ENCODE peak calls at places on chromosome 19, in seven cellular contexts. L, P, H, C, X, V and Q are unnamed samples.

GRCh38 chr19:19661675-19662251 is 1.7 kb downstream of the ATP13A1 start:
- DNase-seq in L (peak), P (no peak), H (no peak), C (no peak), X (peak), V (no peak), Q (no peak)

GRCh38 chr19:49217382-49217781 is 59.8 kb downstream of the TRPM4 start:
- DNase-seq in L (no peak), P (peak), H (no peak), C (no peak), X (no peak), V (no peak), Q (no peak)

GRCh38 chr19:18852634-18853033 is 20.9 kb downstream of the UPF1 start:
- DNase-seq in L (no peak), P (peak), H (no peak), C (no peak), X (no peak), V (no peak), Q (no peak)

GRCh38 chr19:12763100-12763499 is 11.5 kb downstream of the BEST2 start:
- DNase-seq in L (no peak), P (no peak), H (no peak), C (no peak), X (no peak), V (no peak), Q (no peak)

GRCh38 chr19:40771101-40771539 is 4.2 kb upstream of the MIA start:
- DNase-seq in L (no peak), P (no peak), H (no peak), C (no peak), X (peak), V (no peak), Q (no peak)

GRCh38 chr19:51771369-51771768 is 10.4 kb downstream of the FPR2 start:
- DNase-seq in L (no peak), P (no peak), H (no peak), C (no peak), X (no peak), V (no peak), Q (no peak)

GRCh38 chr19:19399733-19400438 is 5.6 kb upstream of the GATAD2A start:
- DNase-seq in L (no peak), P (no peak), H (no peak), C (no peak), X (no peak), V (no peak), Q (no peak)

GRCh38 chr19:7970716-7971448 is 27.4 kb upstream of the TIMM44 start:
- DNase-seq in L (peak), P (no peak), H (peak), C (no peak), X (peak), V (no peak), Q (no peak)

GRCh38 chr19:33779849-33780248 is 16.8 kb upstream of the KCTD15 start:
- DNase-seq in L (no peak), P (no peak), H (no peak), C (no peak), X (no peak), V (no peak), Q (no peak)

GRCh38 chr19:8531470-8531869 is 17.5 kb upstream of the ZNF414 start:
- DNase-seq in L (no peak), P (no peak), H (no peak), C (no peak), X (no peak), V (no peak), Q (no peak)

GRCh38 chr19:51136891-51137551 is 5.1 kb upstream of the SIGLEC7 start:
- DNase-seq in L (no peak), P (no peak), H (peak), C (no peak), X (no peak), V (no peak), Q (peak)

GRCh38 chr19:49434907-49435577 is 6.3 kb downstream of the SLC17A7 start:
- DNase-seq in L (no peak), P (no peak), H (no peak), C (no peak), X (no peak), V (no peak), Q (no peak)

GRCh38 chr19:33241530-33242101 is 16.0 kb upstream of the SLC7A10 start:
- DNase-seq in L (peak), P (no peak), H (peak), C (no peak), X (peak), V (no peak), Q (no peak)

GRCh38 chr19:30168760-30169159 is 203.4 kb upstream of the ZNF536 start:
- DNase-seq in L (no peak), P (no peak), H (no peak), C (no peak), X (no peak), V (no peak), Q (no peak)

GRCh38 chr19:45450042-45450380 is 17.8 kb upstream of the FOSB start:
- DNase-seq in L (no peak), P (no peak), H (no peak), C (no peak), X (no peak), V (no peak), Q (no peak)

GRCh38 chr19:45349430-45349941 is 8.9 kb downstream of the KLC3 start:
- DNase-seq in L (no peak), P (no peak), H (no peak), C (no peak), X (no peak), V (no peak), Q (no peak)

GRCh38 chr19:8209965-8210659 is 942 bp downstream of the CERS4 start:
- DNase-seq in L (no peak), P (no peak), H (no peak), C (no peak), X (no peak), V (no peak), Q (no peak)

GRCh38 chr19:12774588-12775555 is at the start of gene HOOK2:
- DNase-seq in L (no peak), P (peak), H (peak), C (peak), X (peak), V (no peak), Q (peak)

GRCh38 chr19:34345934-34346333 is 19.1 kb upstream of the GPI start:
- DNase-seq in L (peak), P (no peak), H (peak), C (peak), X (peak), V (peak), Q (no peak)

GRCh38 chr19:40315812-40316475 is 30.8 kb upstream of the AKT2 start:
- DNase-seq in L (no peak), P (no peak), H (no peak), C (no peak), X (no peak), V (no peak), Q (no peak)

GRCh38 chr19:6826281-6826920 is 53.9 kb downstream of the VAV1 start:
- DNase-seq in L (no peak), P (no peak), H (no peak), C (no peak), X (no peak), V (no peak), Q (no peak)

GRCh38 chr19:32453736-32454135 is 48.2 kb downstream of the DPY19L3 start:
- DNase-seq in L (no peak), P (no peak), H (no peak), C (no peak), X (no peak), V (no peak), Q (no peak)

GRCh38 chr19:18768046-18768771 is 22.9 kb downstream of the COMP start:
- DNase-seq in L (no peak), P (no peak), H (no peak), C (no peak), X (no peak), V (no peak), Q (no peak)

GRCh38 chr19:19448238-19448544 is 42.7 kb downstream of the GATAD2A start:
- DNase-seq in L (no peak), P (no peak), H (no peak), C (no peak), X (no peak), V (no peak), Q (no peak)

GRCh38 chr19:8986296-8986695 is 23.9 kb downstream of the MUC16 start:
- DNase-seq in L (no peak), P (no peak), H (no peak), C (no peak), X (no peak), V (no peak), Q (no peak)

GRCh38 chr19:17517898-17518297 is 6.4 kb downstream of the PGLS start:
- DNase-seq in L (no peak), P (no peak), H (no peak), C (no peak), X (no peak), V (no peak), Q (no peak)

GRCh38 chr19:46080561-46080960 is 39.8 kb upstream of the IGFL4 start:
- DNase-seq in L (no peak), P (no peak), H (no peak), C (no peak), X (no peak), V (no peak), Q (no peak)

GRCh38 chr19:13163609-13164364 is 13.6 kb downstream of the IER2 start:
- DNase-seq in L (no peak), P (peak), H (peak), C (peak), X (peak), V (peak), Q (peak)